ENCODE peak calls at places on chromosome 17, in five cellular contexts. One of them, this sample, is unnamed.

GRCh38 chr17:64767269-64767997 is 105.3 kb upstream of the SMURF2 start:
- DNase-seq in AG09309: no peak
- DNase-seq in breast epithelium: no peak
- DNase-seq in B cell: no peak
- DNase-seq in mucosa of descending colon: no peak
- DNase-seq in this sample: no peak

GRCh38 chr17:59373879-59374495 is 42.5 kb downstream of the YPEL2 start:
- DNase-seq in AG09309: peak; percentile 87
- DNase-seq in breast epithelium: no peak
- DNase-seq in mucosa of descending colon: no peak
- DNase-seq in B cell: no peak
- DNase-seq in this sample: no peak

GRCh38 chr17:81713004-81713555 is 996 bp downstream of the SLC25A10 start:
- DNase-seq in AG09309: no peak
- DNase-seq in B cell: no peak
- DNase-seq in mucosa of descending colon: no peak
- DNase-seq in breast epithelium: no peak
- DNase-seq in this sample: no peak

GRCh38 chr17:17563530-17563929 is 28.0 kb downstream of the PEMT start:
- DNase-seq in breast epithelium: no peak
- DNase-seq in B cell: no peak
- DNase-seq in AG09309: no peak
- DNase-seq in mucosa of descending colon: no peak
- DNase-seq in this sample: no peak

GRCh38 chr17:64617125-64617780 is 44.9 kb downstream of the SMURF2 start:
- DNase-seq in AG09309: no peak
- DNase-seq in mucosa of descending colon: no peak
- DNase-seq in B cell: no peak
- DNase-seq in breast epithelium: no peak
- DNase-seq in this sample: no peak

GRCh38 chr17:14308965-14309879 is 8.3 kb downstream of the HS3ST3B1 start:
- DNase-seq in breast epithelium: peak; percentile 87
- DNase-seq in AG09309: peak; percentile 68
- DNase-seq in B cell: peak; percentile 88
- DNase-seq in mucosa of descending colon: peak; percentile 88
- DNase-seq in this sample: no peak

GRCh38 chr17:68790931-68791330 is 164.3 kb downstream of the ABCA8 start:
- DNase-seq in B cell: no peak
- DNase-seq in AG09309: no peak
- DNase-seq in mucosa of descending colon: no peak
- DNase-seq in breast epithelium: no peak
- DNase-seq in this sample: no peak

GRCh38 chr17:43338886-43339516 is 59.8 kb upstream of the ARL4D start:
- DNase-seq in AG09309: no peak
- DNase-seq in mucosa of descending colon: peak; percentile 83
- DNase-seq in B cell: no peak
- DNase-seq in breast epithelium: peak; percentile 82
- DNase-seq in this sample: no peak

GRCh38 chr17:82339634-82340580 is 6.3 kb upstream of the SECTM1 start:
- DNase-seq in mucosa of descending colon: peak; percentile 34
- DNase-seq in breast epithelium: no peak
- DNase-seq in AG09309: no peak
- DNase-seq in B cell: no peak
- DNase-seq in this sample: no peak

GRCh38 chr17:17806611-17807010 is 30.2 kb downstream of the SREBF1 start:
- DNase-seq in AG09309: no peak
- DNase-seq in B cell: no peak
- DNase-seq in mucosa of descending colon: no peak
- DNase-seq in breast epithelium: no peak
- DNase-seq in this sample: no peak

GRCh38 chr17:21167303-21167702 is 40.5 kb downstream of the DHRS7B start:
- DNase-seq in B cell: no peak
- DNase-seq in mucosa of descending colon: no peak
- DNase-seq in breast epithelium: no peak
- DNase-seq in AG09309: no peak
- DNase-seq in this sample: no peak

GRCh38 chr17:15112881-15113617 is 152.1 kb downstream of the PMP22 start:
- DNase-seq in B cell: no peak
- DNase-seq in breast epithelium: no peak
- DNase-seq in mucosa of descending colon: no peak
- DNase-seq in AG09309: no peak
- DNase-seq in this sample: no peak

GRCh38 chr17:60471451-60471850 is 49.2 kb downstream of the CHCT1 start:
- DNase-seq in mucosa of descending colon: no peak
- DNase-seq in AG09309: no peak
- DNase-seq in breast epithelium: no peak
- DNase-seq in B cell: no peak
- DNase-seq in this sample: no peak

GRCh38 chr17:48522990-48523389 is 7.8 kb downstream of the HOXB1 start:
- DNase-seq in mucosa of descending colon: no peak
- DNase-seq in B cell: no peak
- DNase-seq in breast epithelium: no peak
- DNase-seq in AG09309: no peak
- DNase-seq in this sample: no peak

GRCh38 chr17:61144876-61145564 is 254.6 kb upstream of the TBX2 start:
- DNase-seq in B cell: peak; percentile 16
- DNase-seq in mucosa of descending colon: no peak
- DNase-seq in AG09309: no peak
- DNase-seq in breast epithelium: no peak
- DNase-seq in this sample: no peak

GRCh38 chr17:28474035-28474640 is 694 bp downstream of the SLC13A2 start:
- DNase-seq in AG09309: no peak
- DNase-seq in B cell: no peak
- DNase-seq in mucosa of descending colon: peak; percentile 36
- DNase-seq in breast epithelium: no peak
- DNase-seq in this sample: no peak

GRCh38 chr17:59427425-59427921 is 96.0 kb downstream of the YPEL2 start:
- DNase-seq in breast epithelium: no peak
- DNase-seq in B cell: no peak
- DNase-seq in mucosa of descending colon: no peak
- DNase-seq in AG09309: no peak
- DNase-seq in this sample: no peak

GRCh38 chr17:55413825-55414489 is 7.7 kb downstream of the MMD start:
- DNase-seq in mucosa of descending colon: no peak
- DNase-seq in breast epithelium: no peak
- DNase-seq in B cell: no peak
- DNase-seq in AG09309: no peak
- DNase-seq in this sample: no peak

GRCh38 chr17:80779961-80780380 is 211.7 kb upstream of the CHMP6 start:
- DNase-seq in mucosa of descending colon: no peak
- DNase-seq in breast epithelium: peak; percentile 45
- DNase-seq in AG09309: peak; percentile 71
- DNase-seq in B cell: no peak
- DNase-seq in this sample: no peak

GRCh38 chr17:30824356-30825145 is at the start of gene CRLF3:
- DNase-seq in mucosa of descending colon: peak; percentile 96
- DNase-seq in B cell: peak; percentile 98
- DNase-seq in AG09309: peak; percentile 40
- DNase-seq in breast epithelium: peak; percentile 82
- DNase-seq in this sample: peak; percentile 50

GRCh38 chr17:61750656-61751055 is 112.7 kb downstream of the BRIP1 start:
- DNase-seq in AG09309: no peak
- DNase-seq in B cell: no peak
- DNase-seq in mucosa of descending colon: no peak
- DNase-seq in breast epithelium: no peak
- DNase-seq in this sample: no peak

GRCh38 chr17:41797377-41797776 is 10.9 kb upstream of the JUP start:
- DNase-seq in mucosa of descending colon: no peak
- DNase-seq in breast epithelium: no peak
- DNase-seq in B cell: no peak
- DNase-seq in AG09309: no peak
- DNase-seq in this sample: no peak

GRCh38 chr17:16025202-16025601 is 25.6 kb downstream of the TTC19 start:
- DNase-seq in mucosa of descending colon: no peak
- DNase-seq in AG09309: no peak
- DNase-seq in B cell: no peak
- DNase-seq in breast epithelium: no peak
- DNase-seq in this sample: no peak

GRCh38 chr17:47978324-47978723 is 7.4 kb downstream of the CDK5RAP3 start:
- DNase-seq in breast epithelium: no peak
- DNase-seq in B cell: peak; percentile 80
- DNase-seq in mucosa of descending colon: no peak
- DNase-seq in AG09309: no peak
- DNase-seq in this sample: no peak

GRCh38 chr17:61768405-61768804 is 94.9 kb downstream of the BRIP1 start:
- DNase-seq in AG09309: no peak
- DNase-seq in breast epithelium: no peak
- DNase-seq in B cell: no peak
- DNase-seq in mucosa of descending colon: no peak
- DNase-seq in this sample: no peak

GRCh38 chr17:8754890-8755289 is 3.5 kb downstream of the SPDYE4 start:
- DNase-seq in AG09309: no peak
- DNase-seq in breast epithelium: no peak
- DNase-seq in B cell: no peak
- DNase-seq in mucosa of descending colon: no peak
- DNase-seq in this sample: no peak

GRCh38 chr17:81097134-81097942 is 62.4 kb downstream of the BAIAP2 start:
- DNase-seq in breast epithelium: no peak
- DNase-seq in mucosa of descending colon: peak; percentile 77
- DNase-seq in AG09309: peak; percentile 29
- DNase-seq in B cell: no peak
- DNase-seq in this sample: peak; percentile 39

GRCh38 chr17:56902350-56902749 is 11.5 kb downstream of the TRIM25 start:
- DNase-seq in AG09309: no peak
- DNase-seq in mucosa of descending colon: no peak
- DNase-seq in breast epithelium: no peak
- DNase-seq in B cell: no peak
- DNase-seq in this sample: no peak

GRCh38 chr17:45262516-45263476 is 902 bp upstream of the SPATA32 start:
- DNase-seq in AG09309: no peak
- DNase-seq in mucosa of descending colon: no peak
- DNase-seq in breast epithelium: no peak
- DNase-seq in B cell: no peak
- DNase-seq in this sample: no peak
- TF ChIP-seq CTCF in AG09309: no peak
- TF ChIP-seq CTCF in mucosa of descending colon: no peak
- TF ChIP-seq CTCF in breast epithelium: no peak
- TF ChIP-seq CTCF in B cell: no peak
- TF ChIP-seq CTCF in this sample: no peak

DNA sequence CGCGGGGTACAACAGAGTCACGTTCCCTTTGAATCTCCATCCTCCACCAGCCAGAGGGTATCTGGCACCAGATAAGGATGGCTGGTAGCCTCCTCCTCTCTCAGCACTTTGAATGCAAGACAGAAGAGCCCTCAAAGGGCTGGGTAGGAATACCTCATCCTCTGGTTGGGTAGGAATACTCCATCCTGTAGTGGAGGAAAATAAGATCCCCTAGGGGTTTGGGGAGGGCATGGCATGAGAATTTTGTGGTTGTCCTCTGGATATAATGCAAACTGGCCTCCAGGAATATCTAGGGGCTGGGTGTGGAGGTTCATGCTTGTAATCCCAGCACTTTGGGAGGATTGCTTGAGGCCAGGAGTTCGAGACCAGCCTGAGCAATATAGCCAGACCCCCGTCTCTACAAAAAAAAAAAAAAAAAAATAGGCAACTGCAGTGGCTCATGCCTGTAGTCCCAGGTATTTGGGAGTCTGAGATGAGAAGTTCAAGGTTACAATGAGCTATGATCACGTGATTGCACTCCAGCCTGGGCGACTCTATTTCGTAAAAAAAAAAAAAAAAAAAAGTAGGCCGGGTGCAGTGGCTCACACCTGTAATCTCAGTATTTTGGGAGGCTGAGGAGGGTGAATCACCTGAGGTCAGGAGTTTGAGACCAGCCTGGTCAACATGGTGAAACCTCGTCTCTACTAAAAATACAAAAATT is 2.7 kb downstream of the IGFBP4 start:
- DNase-seq in mucosa of descending colon: no peak
- DNase-seq in breast epithelium: no peak
- DNase-seq in B cell: no peak
- DNase-seq in AG09309: no peak
- DNase-seq in this sample: no peak
- TF ChIP-seq CTCF in mucosa of descending colon: no peak
- TF ChIP-seq CTCF in breast epithelium: peak; percentile 24
- TF ChIP-seq CTCF in B cell: no peak
- TF ChIP-seq CTCF in AG09309: peak; percentile 18
- TF ChIP-seq CTCF in this sample: no peak

DNA sequence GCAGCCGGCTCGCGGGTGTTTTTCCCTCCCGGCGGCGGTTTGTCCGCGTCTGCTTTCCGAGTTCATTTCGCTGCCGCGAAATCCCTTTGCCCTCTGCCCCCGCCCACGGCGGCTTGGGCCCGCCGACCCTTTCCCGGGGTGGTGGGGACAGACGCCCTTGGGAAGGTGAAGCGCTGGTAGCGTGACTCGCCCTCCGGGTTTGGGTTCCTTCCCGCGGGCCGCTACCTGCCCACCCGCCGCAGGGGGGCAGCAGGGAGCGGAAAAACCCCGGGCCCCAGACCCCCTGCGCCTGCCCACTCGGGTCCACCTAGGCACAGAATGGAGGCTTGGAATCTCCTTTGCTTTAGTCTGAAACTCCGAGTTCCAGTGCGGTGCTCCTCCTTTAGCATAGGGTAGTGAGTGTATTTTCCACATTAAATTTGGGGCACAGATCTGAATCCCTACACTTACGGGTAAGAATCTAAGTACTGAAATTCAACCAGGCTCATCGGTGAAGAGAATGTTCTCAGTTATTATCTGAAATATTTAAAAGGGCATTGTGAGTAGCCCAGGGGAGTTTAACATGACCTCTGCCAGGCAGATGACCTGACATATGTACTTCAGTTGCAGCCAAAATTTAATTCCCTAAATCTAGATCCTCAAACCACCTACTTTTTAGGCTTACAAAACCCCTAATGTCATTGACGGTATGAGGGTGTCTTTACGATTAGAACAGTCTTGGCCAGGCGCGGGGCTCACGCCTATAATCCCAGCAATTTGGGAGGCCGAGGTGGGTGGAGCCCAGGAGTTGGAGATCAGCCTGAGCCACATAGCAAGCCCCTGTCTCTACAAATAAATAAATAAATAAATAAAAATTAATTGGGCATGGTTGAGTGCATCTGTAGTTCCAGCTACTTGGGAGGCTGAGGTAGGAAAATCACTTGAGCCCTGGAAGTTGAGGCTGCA is 1.0 kb downstream of the NME2 start:
- DNase-seq in B cell: peak; percentile 93
- DNase-seq in AG09309: no peak
- DNase-seq in breast epithelium: no peak
- DNase-seq in mucosa of descending colon: peak; percentile 80
- DNase-seq in this sample: no peak
- TF ChIP-seq CTCF in B cell: peak; percentile 85
- TF ChIP-seq CTCF in AG09309: peak; percentile 85
- TF ChIP-seq CTCF in breast epithelium: peak; percentile 28
- TF ChIP-seq CTCF in mucosa of descending colon: peak; percentile 71
- TF ChIP-seq CTCF in this sample: peak; percentile 62

GRCh38 chr17:75261336-75262111 is at the start of the genes GGA3 and MRPS7:
- DNase-seq in B cell: peak; percentile 96
- DNase-seq in AG09309: peak; percentile 61
- DNase-seq in mucosa of descending colon: peak; percentile 97
- DNase-seq in breast epithelium: peak; percentile 95
- DNase-seq in this sample: peak; percentile 87

GRCh38 chr17:75260679-75261335 is 599 bp downstream of the GGA3 start:
- DNase-seq in B cell: no peak
- DNase-seq in breast epithelium: no peak
- DNase-seq in mucosa of descending colon: no peak
- DNase-seq in AG09309: no peak
- DNase-seq in this sample: no peak

GRCh38 chr17:75265614-75266314 is 4.1 kb downstream of the MRPS7 start:
- DNase-seq in B cell: no peak
- DNase-seq in breast epithelium: no peak
- DNase-seq in AG09309: no peak
- DNase-seq in mucosa of descending colon: no peak
- DNase-seq in this sample: no peak

GRCh38 chr17:75262112-75262606 is 480 bp downstream of the MRPS7 start:
- DNase-seq in AG09309: no peak
- DNase-seq in B cell: no peak
- DNase-seq in breast epithelium: no peak
- DNase-seq in mucosa of descending colon: no peak
- DNase-seq in this sample: no peak

GRCh38 chr17:75263051-75263450 is 1.4 kb downstream of the MRPS7 start:
- DNase-seq in mucosa of descending colon: no peak
- DNase-seq in B cell: no peak
- DNase-seq in AG09309: no peak
- DNase-seq in breast epithelium: no peak
- DNase-seq in this sample: no peak
- TF ChIP-seq CTCF in mucosa of descending colon: no peak
- TF ChIP-seq CTCF in B cell: no peak
- TF ChIP-seq CTCF in AG09309: no peak
- TF ChIP-seq CTCF in breast epithelium: no peak
- TF ChIP-seq CTCF in this sample: no peak

This sample was measured in thoracic aorta.